ENCODE peak calls at places on chromosomes 7 and 10, in nine cellular contexts. B is RKO, V is ovary, W is upper lobe of right lung, I is A172, T is T-helper 1 cell, Q is NCI-H345, A is adipocyte, S is Ammon's horn. L is an unnamed sample.

GRCh38 chr7:133662830-133663229 is 410.0 kb downstream of the EXOC4 start:
- DNase-seq in B (no peak), W (no peak), T (no peak), I (no peak), S (no peak), A (no peak), Q (no peak), V (no peak), L (no peak)

GRCh38 chr10:98080474-98080873 is 50.1 kb upstream of the CRTAC1 start:
- DNase-seq in V (no peak), S (no peak), T (no peak), Q (no peak), W (no peak), I (no peak), B (no peak), A (no peak), L (no peak)

GRCh38 chr10:23556727-23557440 is 118.0 kb downstream of the OTUD1 start:
- DNase-seq in W (no peak), Q (no peak), B (peak; percentile 81), V (no peak), I (peak; percentile 84), T (no peak), S (peak; percentile 8), A (no peak), L (peak; percentile 70)

GRCh38 chr7:90540406-90540805 is 55.7 kb upstream of the CDK14 start:
- DNase-seq in W (no peak), T (no peak), V (no peak), Q (no peak), B (no peak), I (no peak), A (no peak), S (no peak), L (no peak)

GRCh38 chr10:13206546-13207443 is 27.4 kb downstream of the UCMA start:
- DNase-seq in S (no peak), I (no peak), V (no peak), T (no peak), Q (no peak), B (peak; percentile 46), W (no peak), A (peak; percentile 69), L (peak; percentile 59)

GRCh38 chr7:94295805-94296204 is 98.9 kb upstream of the COL1A2 start:
- DNase-seq in W (no peak), A (peak; percentile 91), B (peak; percentile 37), V (no peak), I (peak; percentile 53), T (no peak), S (no peak), Q (no peak), L (peak; percentile 85)

GRCh38 chr10:33126742-33127141 is 168.7 kb upstream of the ITGB1 start:
- DNase-seq in A (no peak), V (no peak), S (no peak), W (no peak), I (no peak), Q (no peak), T (no peak), B (no peak), L (no peak)

GRCh38 chr10:2214035-2214434 is 476.7 kb upstream of the ADARB2 start:
- DNase-seq in V (no peak), A (no peak), I (peak; percentile 71), B (peak; percentile 94), Q (no peak), W (no peak), T (no peak), S (no peak), L (no peak)

GRCh38 chr10:126062132-126063032 is 166.0 kb downstream of the FANK1 start:
- DNase-seq in W (peak; percentile 78), B (peak; percentile 94), V (peak; percentile 74), T (no peak), S (peak; percentile 92), I (peak; percentile 96), A (peak; percentile 98), Q (no peak), L (peak; percentile 94)

GRCh38 chr7:2063562-2064360 is 169.0 kb downstream of the MAD1L1 start:
- DNase-seq in A (no peak), B (no peak), W (no peak), S (no peak), V (no peak), T (no peak), Q (peak; percentile 49), I (peak; percentile 41), L (no peak)

GRCh38 chr7:121351682-121352081 is 22.9 kb downstream of the WNT16 start:
- DNase-seq in I (no peak), W (no peak), A (no peak), T (no peak), B (peak; percentile 25), V (no peak), Q (no peak), S (no peak), L (no peak)

GRCh38 chr10:119399466-119399865 is 143.1 kb downstream of the RGS10 start:
- DNase-seq in B (no peak), Q (no peak), T (no peak), V (no peak), W (no peak), S (no peak), A (no peak), I (no peak), L (no peak)

GRCh38 chr7:108142180-108142579 is 12.0 kb upstream of the LAMB4 start:
- DNase-seq in W (no peak), V (no peak), T (no peak), I (no peak), Q (no peak), S (no peak), A (no peak), B (no peak), L (no peak)

GRCh38 chr7:2860627-2861133 is 16.6 kb upstream of the GNA12 start:
- DNase-seq in I (no peak), S (no peak), Q (no peak), V (no peak), T (no peak), A (no peak), W (peak; percentile 67), B (no peak), L (no peak)

GRCh38 chr10:119896061-119896655 is 3.6 kb downstream of the SEC23IP start:
- DNase-seq in S (no peak), B (peak; percentile 18), V (no peak), A (peak; percentile 83), W (no peak), I (no peak), T (no peak), Q (no peak), L (peak; percentile 67)

GRCh38 chr10:31146496-31147219 is 115.0 kb upstream of the ZNF438 start:
- DNase-seq in A (peak; percentile 64), B (peak; percentile 88), W (no peak), S (no peak), T (no peak), I (peak; percentile 85), V (peak; percentile 55), Q (no peak), L (peak; percentile 75)

GRCh38 chr10:89518876-89519842 is 16.2 kb downstream of the SLC16A12 start:
- DNase-seq in I (no peak), T (no peak), Q (no peak), B (no peak), V (no peak), A (peak; percentile 96), W (no peak), S (no peak), L (peak; percentile 97)